ENCODE peak calls at places on chromosomes 4 and X, in eight cellular contexts. O, G, P, M, H, Q, C and J are unnamed samples.

GRCh38 chr4:93897559-93897958 is 69.0 kb downstream of the ATOH1 start:
- DNase-seq in O (no peak), G (no peak), P (no peak), M (no peak), H (no peak), Q (no peak), C (no peak), J (peak; percentile 10)

GRCh38 chr4:115090483-115091075 is 22.8 kb downstream of the NDST4 start:
- DNase-seq in O (no peak), G (peak; percentile 37), P (no peak), M (no peak), H (no peak), Q (no peak), C (no peak), J (no peak)

GRCh38 chr4:110854021-110854678 is 231.3 kb upstream of the PITX2 start:
- DNase-seq in O (no peak), G (peak; percentile 44), P (peak; percentile 64), M (peak; percentile 87), H (no peak), Q (no peak), C (no peak), J (no peak)

GRCh38 chrX:47278684-47279083 is 45.9 kb downstream of the USP11 start:
- DNase-seq in O (no peak), G (no peak), P (peak; percentile 22), M (no peak), H (no peak), Q (no peak), C (no peak), J (no peak)

GRCh38 chr4:76307670-76308014 is 1.1 kb downstream of the STBD1 start:
- DNase-seq in O (no peak), G (no peak), P (no peak), M (no peak), H (no peak), Q (no peak), C (no peak), J (no peak)

GRCh38 chr4:173834151-173834550 is 304.1 kb upstream of the HAND2 start:
- DNase-seq in O (no peak), G (no peak), P (no peak), M (no peak), H (no peak), Q (no peak), C (no peak), J (no peak)

GRCh38 chr4:15250021-15250441 is 177.8 kb upstream of the C1QTNF7 start:
- DNase-seq in O (no peak), G (no peak), P (no peak), M (no peak), H (no peak), Q (no peak), C (no peak), J (no peak)

GRCh38 chr4:5891563-5892320 is 1.1 kb downstream of the CRMP1 start:
- DNase-seq in O (no peak), G (no peak), P (no peak), M (no peak), H (no peak), Q (no peak), C (no peak), J (no peak)

GRCh38 chr4:65007841-65008439 is 598.7 kb upstream of the TECRL start:
- DNase-seq in O (no peak), G (peak; percentile 29), P (no peak), M (peak; percentile 0), H (no peak), Q (no peak), C (no peak), J (peak; percentile 45)

GRCh38 chrX:107851215-107851614 is 25.5 kb downstream of the MID2 start:
- DNase-seq in O (no peak), G (no peak), P (no peak), M (no peak), H (no peak), Q (no peak), C (no peak), J (no peak)

GRCh38 chrX:15947648-15948317 is 93.2 kb upstream of the AP1S2 start:
- DNase-seq in O (no peak), G (peak; percentile 63), P (peak; percentile 38), M (peak; percentile 51), H (no peak), Q (no peak), C (no peak), J (no peak)

GRCh38 chr4:5378002-5378401 is 326.7 kb downstream of the STK32B start:
- DNase-seq in O (no peak), G (no peak), P (no peak), M (no peak), H (no peak), Q (no peak), C (no peak), J (no peak)

GRCh38 chr4:23882976-23883531 is 6.8 kb downstream of the PPARGC1A start:
- DNase-seq in O (no peak), G (peak; percentile 96), P (no peak), M (no peak), H (no peak), Q (no peak), C (no peak), J (no peak)

GRCh38 chrX:48493890-48494364 is 14.9 kb upstream of the PORCN start:
- DNase-seq in O (no peak), G (peak; percentile 44), P (no peak), M (no peak), H (peak; percentile 15), Q (peak; percentile 15), C (no peak), J (no peak)

GRCh38 chr4:168713193-168713592 is 216.3 kb downstream of the PALLD start:
- DNase-seq in O (no peak), G (no peak), P (no peak), M (no peak), H (no peak), Q (no peak), C (no peak), J (no peak)

GRCh38 chrX:84717344-84717743 is 215.1 kb upstream of the HDX start:
- DNase-seq in O (no peak), G (no peak), P (no peak), M (no peak), H (no peak), Q (no peak), C (no peak), J (no peak)

GRCh38 chrX:132728296-132728695 is 230.1 kb downstream of the HS6ST2 start:
- DNase-seq in O (no peak), G (no peak), P (no peak), M (no peak), H (no peak), Q (no peak), C (no peak), J (no peak)

GRCh38 chrX:37958493-37959211 is 47.7 kb upstream of the SYTL5 start:
- DNase-seq in O (no peak), G (peak; percentile 65), P (no peak), M (no peak), H (no peak), Q (no peak), C (no peak), J (peak; percentile 16)

GRCh38 chr4:47287735-47288134 is 175.8 kb downstream of the COMMD8 start:
- DNase-seq in O (no peak), G (peak; percentile 74), P (peak; percentile 4), M (no peak), H (no peak), Q (no peak), C (no peak), J (no peak)

GRCh38 chr4:121070696-121071639 is 1.4 kb downstream of the NDNF start:
- DNase-seq in O (peak; percentile 14), G (no peak), P (no peak), M (no peak), H (no peak), Q (no peak), C (no peak), J (no peak)